ENCODE peak calls at places on chromosomes 16 and 17, in nine cellular contexts. S, K, U, Q, A, Z, B, E and I are unnamed samples.
A peak's percentile ranks its signal among the peaks of the same experiment; 100 is the strongest.

GRCh38 chr17:4565209-4566141 is 5.1 kb upstream of the GGT6 start:
- DNase-seq in S (peak; percentile 86), K (peak; percentile 84), U (peak; percentile 50), Q (peak; percentile 59), A (peak; percentile 75), Z (no peak), B (peak; percentile 77), E (no peak), I (peak; percentile 71)

GRCh38 chr17:82230627-82231311 is 1.9 kb downstream of the SLC16A3 start:
- DNase-seq in S (peak; percentile 78), K (peak; percentile 93), U (peak; percentile 71), Q (peak; percentile 76), A (peak; percentile 81), Z (peak; percentile 93), B (peak; percentile 92), E (peak; percentile 97), I (peak; percentile 94)

GRCh38 chr17:6326483-6326882 is 108.4 kb downstream of the AIPL1 start:
- DNase-seq in S (no peak), K (no peak), U (no peak), Q (no peak), A (no peak), Z (no peak), B (no peak), E (no peak), I (no peak)

GRCh38 chr16:1989826-1990335 is at the start of gene SYNGR3:
- DNase-seq in S (peak; percentile 37), K (no peak), U (no peak), Q (no peak), A (no peak), Z (no peak), B (no peak), E (peak; percentile 80), I (no peak)

GRCh38 chr17:61410555-61411089 is 11.0 kb downstream of the TBX2 start:
- DNase-seq in S (peak; percentile 77), K (peak; percentile 78), U (peak; percentile 74), Q (peak; percentile 70), A (peak; percentile 86), Z (peak; percentile 87), B (peak; percentile 76), E (peak; percentile 92), I (peak; percentile 87)

GRCh38 chr17:68291836-68292688 is 767 bp downstream of the ARSG start:
- DNase-seq in S (peak; percentile 85), K (peak; percentile 77), U (peak; percentile 97), Q (peak; percentile 97), A (peak; percentile 68), Z (peak; percentile 85), B (peak; percentile 84), E (peak; percentile 98), I (peak; percentile 95)

GRCh38 chr17:39754958-39755549 is 17.3 kb downstream of the GRB7 start:
- DNase-seq in S (peak; percentile 4), K (peak; percentile 69), U (no peak), Q (no peak), A (no peak), Z (no peak), B (peak; percentile 35), E (no peak), I (no peak)

GRCh38 chr17:17795296-17795695 is 41.5 kb downstream of the SREBF1 start:
- DNase-seq in S (no peak), K (no peak), U (no peak), Q (no peak), A (no peak), Z (no peak), B (no peak), E (no peak), I (no peak)

GRCh38 chr17:15456972-15457722 is 10.3 kb downstream of the CDRT4 start:
- DNase-seq in S (peak; percentile 28), K (peak; percentile 95), U (no peak), Q (no peak), A (peak; percentile 84), Z (peak; percentile 84), B (peak; percentile 46), E (no peak), I (no peak)

GRCh38 chr17:4678448-4679026 is 25.4 kb downstream of the PELP1 start:
- DNase-seq in S (peak; percentile 20), K (no peak), U (no peak), Q (no peak), A (peak; percentile 96), Z (peak; percentile 38), B (no peak), E (no peak), I (no peak)

GRCh38 chr17:19540706-19541370 is 7.2 kb downstream of the SLC47A1 start:
- DNase-seq in S (no peak), K (no peak), U (no peak), Q (no peak), A (no peak), Z (no peak), B (no peak), E (no peak), I (no peak)

GRCh38 chr17:57443781-57444180 is 187.5 kb downstream of the MSI2 start:
- DNase-seq in S (no peak), K (no peak), U (no peak), Q (no peak), A (no peak), Z (no peak), B (no peak), E (no peak), I (no peak)

GRCh38 chr17:57445772-57446472 is 189.6 kb downstream of the MSI2 start:
- DNase-seq in S (no peak), K (no peak), U (no peak), Q (no peak), A (no peak), Z (no peak), B (no peak), E (peak; percentile 10), I (no peak)

GRCh38 chr17:57442914-57443571 is 186.7 kb downstream of the MSI2 start:
- DNase-seq in S (no peak), K (no peak), U (peak; percentile 65), Q (peak; percentile 64), A (no peak), Z (no peak), B (peak; percentile 43), E (no peak), I (no peak)

GRCh38 chr17:57445051-57445450 is 188.7 kb downstream of the MSI2 start:
- DNase-seq in S (peak; percentile 67), K (no peak), U (no peak), Q (no peak), A (no peak), Z (no peak), B (no peak), E (no peak), I (no peak)

GRCh38 chr17:57444632-57445031 is 188.3 kb downstream of the MSI2 start:
- DNase-seq in S (no peak), K (no peak), U (no peak), Q (no peak), A (no peak), Z (no peak), B (no peak), E (no peak), I (no peak)
- H3K4me3 ChIP-seq in S (no peak overlapping the region), K (no peak overlapping the region), U (no peak overlapping the region), Q (no peak overlapping the region), A (no peak overlapping the region), Z (no peak overlapping the region), B (no peak overlapping the region), E (no peak overlapping the region), I (no peak overlapping the region)

GRCh38 chr17:32267690-32268205 is 2.1 kb downstream of the RHBDL3 start:
- DNase-seq in S (peak; percentile 31), K (no peak), U (no peak), Q (peak; percentile 43), A (no peak), Z (no peak), B (no peak), E (no peak), I (no peak)
- H3K27me3 ChIP-seq in S (peaks cover 50% of the 10 kb centered on the region), K (peaks cover 59% of the 10 kb centered on the region), U (peaks cover 13% of the 10 kb centered on the region), Q (peaks cover 22% of the 10 kb centered on the region), A (peaks cover 72% of the 10 kb centered on the region), Z (peaks cover 46% of the 10 kb centered on the region), B (peaks cover 90% of the 10 kb centered on the region), E (peaks cover 16% of the 10 kb centered on the region), I (peaks cover 43% of the 10 kb centered on the region)

DNA sequence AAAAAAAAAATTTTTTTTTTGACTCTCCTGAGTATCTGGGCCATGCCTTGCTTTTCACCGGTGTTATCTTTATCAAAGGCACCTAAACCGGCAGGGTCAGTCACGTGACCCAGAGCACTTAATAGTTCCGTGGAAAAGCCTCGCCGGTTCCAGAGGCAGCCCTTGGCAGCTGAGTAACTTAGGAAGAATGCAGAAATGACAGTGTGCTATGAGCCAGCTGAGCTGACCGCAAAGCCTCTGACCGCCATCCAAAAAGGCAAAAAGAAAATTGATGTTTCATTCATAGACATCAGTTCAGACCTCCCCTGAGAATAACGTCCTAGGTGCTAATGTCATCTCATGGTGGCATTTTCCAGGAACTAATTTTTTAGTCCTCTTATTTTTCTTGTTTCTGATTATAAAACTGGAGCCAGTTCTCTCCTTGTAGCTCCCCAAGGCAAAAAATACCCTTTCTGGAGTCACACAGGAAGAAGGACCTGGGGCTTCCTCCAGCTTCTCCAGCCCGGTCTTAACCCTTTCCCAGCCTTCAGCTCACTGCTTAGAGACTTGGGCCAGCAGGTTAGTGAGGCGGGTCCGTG is 122.6 kb downstream of the SOCS1 start:
- DNase-seq in S (peak; percentile 99), K (peak; percentile 95), U (no peak), Q (no peak), A (peak; percentile 96), Z (peak; percentile 88), B (peak; percentile 60), E (no peak), I (peak; percentile 82)
- H3K4me1 ChIP-seq in S (peaks cover 41% of the 10 kb centered on the region), K (peaks cover 60% of the 10 kb centered on the region), U (peaks cover 13% of the 10 kb centered on the region), Q (peaks cover 9% of the 10 kb centered on the region), A (peaks cover 45% of the 10 kb centered on the region), Z (peaks cover 51% of the 10 kb centered on the region), B (peaks cover 35% of the 10 kb centered on the region), E (peaks cover 20% of the 10 kb centered on the region), I (peaks cover 58% of the 10 kb centered on the region)

GRCh38 chr17:21286771-21287702 is 2.5 kb downstream of the MAP2K3 start:
- DNase-seq in S (no peak), K (no peak), U (peak; percentile 38), Q (peak; percentile 71), A (no peak), Z (no peak), B (peak; percentile 81), E (peak; percentile 80), I (peak; percentile 76)
- H3K4me3 ChIP-seq in S (no peak overlapping the region), K (peak overlapping the region; percentile 97), U (peak overlapping the region; percentile 78), Q (peak overlapping the region; percentile 87), A (peak overlapping the region; percentile 25), Z (peak overlapping the region; percentile 94), B (peak overlapping the region; percentile 97), E (peak overlapping the region; percentile 99), I (peak overlapping the region; percentile 92)

DNA sequence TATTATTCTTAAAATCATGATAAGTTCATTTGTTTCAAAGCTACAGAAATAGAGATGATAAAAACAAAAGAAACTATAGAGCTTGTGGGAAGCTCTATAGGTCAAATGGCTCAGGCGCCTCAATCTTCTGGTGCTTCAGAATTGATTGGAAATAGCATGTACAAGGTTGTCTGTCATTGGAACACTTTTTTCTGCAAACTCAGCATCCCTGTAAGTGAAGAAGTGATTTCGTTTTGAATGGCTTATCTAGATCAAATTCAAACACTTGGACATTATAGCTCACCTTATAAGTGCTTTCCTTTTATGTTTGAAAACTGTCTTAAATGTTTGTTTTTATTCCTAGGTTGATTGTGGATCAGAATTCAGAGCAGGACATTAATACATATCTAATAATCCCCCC is 103.7 kb downstream of the SKAP1 start:
- DNase-seq in S (no peak), K (no peak), U (no peak), Q (no peak), A (no peak), Z (no peak), B (no peak), E (no peak), I (no peak)
- H3K27me3 ChIP-seq in S (no peaks in the 10 kb centered on the region), K (peaks cover 52% of the 10 kb centered on the region), U (no peaks in the 10 kb centered on the region), Q (no peaks in the 10 kb centered on the region), A (peaks cover 47% of the 10 kb centered on the region), Z (peaks cover 76% of the 10 kb centered on the region), B (peaks cover 37% of the 10 kb centered on the region), E (peaks cover 36% of the 10 kb centered on the region), I (peaks cover 35% of the 10 kb centered on the region)